ENCODE peak calls at places on chromosomes 3 and 15, in ten cellular contexts. V, K, H, Z, L, F, A, Q, P and T are unnamed samples.

GRCh38 chr3:117019082-117019713 is 309.6 kb downstream of the TUSC7 start:
- DNase-seq in P (peak), A (peak), F (no peak), K (peak), Q (peak), Z (peak), V (peak), L (peak), H (peak), T (peak)

GRCh38 chr15:85296615-85297402 is 83.6 kb upstream of the AKAP13 start:
- DNase-seq in A (peak), Z (peak), F (peak), K (peak), H (peak), L (peak), P (peak), Q (peak), V (peak), T (peak)

GRCh38 chr15:48177383-48177874 is 666 bp downstream of the MYEF2 start:
- DNase-seq in K (peak), H (peak), A (no peak), P (peak), F (no peak), Q (no peak), V (no peak), Z (no peak), L (peak), T (peak)

GRCh38 chr15:43187544-43188155 is 2.4 kb downstream of the CCNDBP1 start:
- DNase-seq in Z (no peak), Q (no peak), L (peak), F (no peak), K (peak), V (no peak), P (peak), A (no peak), H (peak), T (no peak)

GRCh38 chr3:187619461-187619860 is 50.7 kb downstream of the SST start:
- DNase-seq in H (no peak), V (no peak), Z (no peak), P (no peak), Q (no peak), F (no peak), L (no peak), K (no peak), A (no peak), T (no peak)

GRCh38 chr15:78209646-78210348 is 24.6 kb downstream of the ACSBG1 start:
- DNase-seq in F (no peak), Z (no peak), P (no peak), H (no peak), A (peak), V (no peak), Q (no peak), K (no peak), L (no peak), T (no peak)

GRCh38 chr3:172659246-172660002 is 51.4 kb downstream of the NCEH1 start:
- DNase-seq in L (no peak), V (no peak), F (no peak), Z (no peak), K (no peak), A (no peak), H (no peak), Q (no peak), P (no peak), T (no peak)

GRCh38 chr3:138673641-138674040 is 65.1 kb downstream of the FAIM start:
- DNase-seq in F (no peak), K (peak), A (no peak), L (peak), H (peak), Q (no peak), Z (no peak), P (peak), V (no peak), T (no peak)

GRCh38 chr3:116561529-116561928 is 116.2 kb upstream of the LSAMP start:
- DNase-seq in K (no peak), H (no peak), L (no peak), Q (no peak), V (no peak), P (no peak), Z (no peak), A (no peak), F (no peak), T (no peak)

GRCh38 chr15:39156166-39156565 is 424.7 kb upstream of the THBS1 start:
- DNase-seq in V (no peak), A (peak), Q (no peak), H (no peak), L (no peak), Z (no peak), P (peak), F (no peak), K (no peak), T (no peak)

GRCh38 chr15:63348392-63348791 is 33.3 kb downstream of the CA12 start:
- DNase-seq in Q (no peak), F (no peak), V (no peak), L (peak), Z (no peak), H (peak), A (peak), P (peak), K (peak), T (no peak)

GRCh38 chr15:84886984-84887299 is 2.5 kb downstream of the SLC28A1 start:
- DNase-seq in H (no peak), Q (no peak), P (no peak), Z (no peak), L (no peak), K (no peak), A (no peak), V (no peak), F (no peak), T (no peak)

GRCh38 chr3:55505776-55506175 is 18.7 kb upstream of the WNT5A start:
- DNase-seq in V (no peak), F (no peak), P (no peak), Q (no peak), L (no peak), K (no peak), H (no peak), A (no peak), Z (no peak), T (no peak)

GRCh38 chr15:74768771-74769342 is 13.0 kb upstream of the CSK start:
- DNase-seq in F (peak), H (peak), A (peak), P (peak), Q (peak), L (peak), K (no peak), V (peak), Z (peak), T (peak)

GRCh38 chr3:197035577-197035976 is 6.0 kb upstream of the MELTF start:
- DNase-seq in L (no peak), K (no peak), Z (no peak), A (no peak), P (no peak), F (no peak), H (no peak), Q (no peak), V (no peak), T (no peak)

GRCh38 chr3:107524214-107525100 is 1.7 kb downstream of the BBX start:
- DNase-seq in V (peak), H (peak), K (peak), P (peak), L (peak), F (peak), A (peak), Z (peak), Q (no peak), T (peak)

GRCh38 chr15:75834011-75834410 is 9.2 kb upstream of the UBE2Q2 start:
- DNase-seq in H (no peak), Q (no peak), L (no peak), V (no peak), K (no peak), A (no peak), F (no peak), Z (no peak), P (no peak), T (no peak)

GRCh38 chr3:129248286-129248979 is 973 bp upstream of the COPG1 start:
- DNase-seq in V (no peak), Z (no peak), L (no peak), Q (no peak), P (no peak), A (no peak), K (no peak), H (no peak), F (no peak), T (no peak)

GRCh38 chr3:55252921-55253320 is 234.2 kb downstream of the WNT5A start:
- DNase-seq in K (peak), Q (no peak), Z (no peak), F (no peak), L (peak), V (no peak), H (no peak), A (no peak), P (no peak), T (no peak)

GRCh38 chr15:26023691-26024090 is 160.6 kb upstream of the ATP10A start:
- DNase-seq in Q (no peak), H (no peak), A (no peak), V (no peak), L (no peak), F (no peak), P (no peak), K (no peak), Z (no peak), T (no peak)

GRCh38 chr3:155131104-155131503 is 51.0 kb downstream of the MME start:
- DNase-seq in P (peak), F (no peak), K (peak), Q (no peak), Z (no peak), L (peak), H (peak), V (no peak), A (no peak), T (peak)

GRCh38 chr3:126439346-126439967 is 36.2 kb downstream of the ZXDC start:
- DNase-seq in Q (no peak), A (no peak), K (no peak), P (no peak), V (no peak), H (no peak), L (no peak), Z (no peak), F (no peak), T (no peak)

GRCh38 chr3:126370606-126371005 is 13.4 kb upstream of the KLF15 start:
- DNase-seq in P (no peak), Q (no peak), H (no peak), V (no peak), L (no peak), K (no peak), A (no peak), Z (no peak), F (no peak), T (no peak)

GRCh38 chr3:183988216-183988790 is 29.4 kb downstream of the ABCC5 start:
- DNase-seq in F (no peak), H (peak), Q (no peak), V (no peak), K (peak), Z (no peak), L (no peak), P (peak), A (no peak), T (no peak)

GRCh38 chr3:127410678-127411077 is 122.8 kb upstream of the PRR20G start:
- DNase-seq in L (no peak), A (no peak), V (no peak), K (no peak), Q (no peak), Z (no peak), H (no peak), P (no peak), F (no peak), T (no peak)

GRCh38 chr3:195543642-195544536 is 764 bp upstream of the PPP1R2 start:
- DNase-seq in P (no peak), A (peak), V (no peak), L (no peak), Q (no peak), F (no peak), K (no peak), Z (no peak), H (peak), T (no peak)

GRCh38 chr3:75294124-75294523 is 370.0 kb upstream of the FRG2C start:
- DNase-seq in Q (peak), L (peak), F (no peak), Z (no peak), K (peak), H (peak), P (peak), V (no peak), A (peak), T (peak)

GRCh38 chr3:39021029-39021428 is 30.7 kb downstream of the SCN11A start:
- DNase-seq in L (no peak), H (no peak), Z (no peak), Q (no peak), P (no peak), A (no peak), F (no peak), V (no peak), K (no peak), T (no peak)

GRCh38 chr3:120460217-120460616 is 9.4 kb upstream of the FSTL1 start:
- DNase-seq in H (no peak), Z (no peak), V (no peak), L (no peak), K (no peak), F (no peak), A (no peak), Q (no peak), P (no peak), T (no peak)